ENCODE peak calls at places on chromosomes 4 and X, in four cellular contexts. D, P, G and X are unnamed samples.

GRCh38 chrX:50973199-50973598 is 62.7 kb downstream of the BMP15 start:
- DNase-seq in G (no peak), P (no peak), D (no peak), X (no peak)

GRCh38 chrX:17597836-17598434 is 139.4 kb upstream of the SCML1 start:
- DNase-seq in P (no peak), G (no peak), D (no peak), X (no peak)

GRCh38 chr4:74499986-74500781 is 55.2 kb downstream of the AREG start:
- DNase-seq in D (no peak), G (no peak), P (no peak), X (no peak)

GRCh38 chrX:23908219-23909003 is 605 bp downstream of the CXorf58 start:
- DNase-seq in P (no peak), D (peak), G (peak), X (no peak)

GRCh38 chr4:95606739-95607138 is 58.0 kb upstream of the UNC5C start:
- DNase-seq in D (no peak), P (no peak), G (no peak), X (no peak)

GRCh38 chrX:70422886-70423336 is at the start of gene GDPD2:
- DNase-seq in G (no peak), D (peak), P (peak), X (no peak)

GRCh38 chr4:71125137-71125536 is 131.7 kb downstream of the DCK start:
- DNase-seq in G (no peak), P (no peak), D (no peak), X (no peak)

GRCh38 chr4:173138636-173139035 is 30.0 kb upstream of the GALNT7 start:
- DNase-seq in P (no peak), D (no peak), G (no peak), X (no peak)

GRCh38 chr4:124262211-124263179 is 450.0 kb downstream of the ANKRD50 start:
- DNase-seq in P (peak), G (peak), D (peak), X (peak)

GRCh38 chr4:83285022-83285387 is 407 bp upstream of the COQ2 start:
- DNase-seq in G (peak), P (no peak), D (no peak), X (no peak)

GRCh38 chr4:168059251-168059650 is 33.1 kb upstream of the ANXA10 start:
- DNase-seq in G (no peak), D (no peak), P (no peak), X (no peak)

GRCh38 chr4:23805381-23805780 is 84.5 kb downstream of the PPARGC1A start:
- DNase-seq in P (no peak), G (no peak), D (no peak), X (no peak)

GRCh38 chrX:11944486-11944885 is 186.4 kb downstream of the MSL3 start:
- DNase-seq in G (peak), D (peak), P (no peak), X (no peak)
- TF ChIP-seq NR2C2 in G (no peak), D (no peak), P (no peak), X (no peak)

DNA sequence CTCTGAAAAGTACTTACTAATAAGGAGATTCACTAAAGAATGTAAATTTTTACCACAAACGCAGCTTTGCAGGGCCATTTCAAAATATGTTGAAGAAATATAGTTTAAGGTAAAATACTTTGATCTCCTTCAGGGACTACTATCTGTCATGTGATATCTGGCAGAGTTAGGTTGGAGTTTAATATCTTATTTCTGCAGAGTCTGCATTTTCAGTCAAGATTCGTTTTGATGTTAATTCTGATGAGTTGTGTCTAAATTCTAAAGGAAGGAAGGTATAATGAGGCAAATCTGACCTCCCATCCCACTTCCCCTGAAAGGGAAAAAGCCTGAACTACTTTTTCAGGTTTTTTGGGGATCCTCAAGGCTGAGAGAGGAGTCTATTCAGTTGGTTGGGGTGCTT is 123.9 kb upstream of the TECRL start:
- DNase-seq in P (no peak), D (no peak), G (no peak), X (no peak)
- TF ChIP-seq NR2C2 in P (no peak), D (no peak), G (no peak), X (no peak)

DNA sequence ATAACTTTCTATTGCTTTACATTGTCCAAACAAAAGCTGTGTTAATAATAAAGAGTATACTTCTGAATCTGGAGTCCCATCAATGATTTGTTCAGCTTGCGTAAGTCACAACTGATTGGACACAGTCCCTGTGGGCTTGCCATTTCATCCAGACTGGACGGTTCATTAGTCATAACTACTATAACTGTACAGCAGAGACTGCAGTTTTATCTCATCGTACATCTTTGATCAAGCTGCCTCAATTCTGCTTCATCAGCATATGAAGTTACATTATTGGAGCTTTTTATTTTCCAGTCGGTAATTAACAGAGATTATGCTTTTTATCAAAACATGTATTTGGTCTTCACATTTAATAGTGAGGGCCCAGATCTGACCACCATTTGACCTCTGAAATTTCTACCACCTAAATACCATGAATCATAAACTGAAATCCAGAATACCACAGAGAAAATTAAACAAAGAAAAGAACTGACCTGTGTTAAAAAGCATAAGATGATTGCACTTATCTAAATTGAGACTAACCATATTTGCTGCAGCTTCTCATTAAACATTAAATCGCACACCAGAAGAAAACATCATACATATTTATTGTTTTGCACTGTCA is 12.5 kb upstream of the MAB21L2 start:
- DNase-seq in D (no peak), P (no peak), G (peak), X (no peak)
- TF ChIP-seq NR2C2 in D (no peak), P (no peak), G (no peak), X (no peak)

GRCh38 chrX:72258174-72258573 is 18.9 kb downstream of the RPS4X start:
- DNase-seq in G (no peak), P (peak), D (no peak), X (no peak)
- TF ChIP-seq NR2C2 in G (no peak), P (no peak), D (no peak), X (no peak)

GRCh38 chr4:10736895-10737294 is 52.3 kb upstream of the CLNK start:
- DNase-seq in P (no peak), G (no peak), D (no peak), X (no peak)

GRCh38 chr4:10736266-10736665 is 51.7 kb upstream of the CLNK start:
- DNase-seq in G (no peak), D (no peak), P (no peak), X (no peak)

GRCh38 chr4:10733016-10733415 is 48.4 kb upstream of the CLNK start:
- DNase-seq in P (no peak), D (no peak), G (no peak), X (no peak)

GRCh38 chr4:10733486-10733885 is 48.9 kb upstream of the CLNK start:
- DNase-seq in G (no peak), D (no peak), P (no peak), X (no peak)

DNA sequence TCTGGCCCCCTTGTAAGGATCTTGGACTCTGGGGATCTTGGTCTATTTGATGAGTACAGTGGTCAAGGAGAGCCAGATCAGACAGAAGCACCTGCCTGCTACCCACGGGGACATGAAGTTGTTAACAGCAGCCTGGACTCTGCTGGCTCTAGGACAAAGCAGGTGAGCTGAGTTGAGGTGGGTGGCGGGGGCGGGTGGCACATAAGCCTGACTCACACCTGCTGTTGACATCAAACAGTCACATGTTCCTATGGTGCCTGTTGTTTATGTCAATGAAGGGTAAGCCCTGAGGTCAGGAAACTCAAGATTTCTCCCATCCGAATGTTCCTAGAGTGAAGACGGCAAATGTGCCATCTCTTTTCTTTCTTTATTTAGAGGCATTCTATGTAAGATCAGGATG is 50.1 kb upstream of the CLNK start:
- DNase-seq in G (no peak), D (no peak), P (no peak), X (no peak)
- TF ChIP-seq NR2C2 in G (no peak), D (no peak), P (no peak), X (no peak)

GRCh38 chrX:147550217-147550616 is 361.5 kb upstream of the FMR1 start:
- DNase-seq in G (no peak), P (peak), D (no peak), X (no peak)
- TF ChIP-seq NR2C2 in G (no peak), P (no peak), D (no peak), X (no peak)

DNA sequence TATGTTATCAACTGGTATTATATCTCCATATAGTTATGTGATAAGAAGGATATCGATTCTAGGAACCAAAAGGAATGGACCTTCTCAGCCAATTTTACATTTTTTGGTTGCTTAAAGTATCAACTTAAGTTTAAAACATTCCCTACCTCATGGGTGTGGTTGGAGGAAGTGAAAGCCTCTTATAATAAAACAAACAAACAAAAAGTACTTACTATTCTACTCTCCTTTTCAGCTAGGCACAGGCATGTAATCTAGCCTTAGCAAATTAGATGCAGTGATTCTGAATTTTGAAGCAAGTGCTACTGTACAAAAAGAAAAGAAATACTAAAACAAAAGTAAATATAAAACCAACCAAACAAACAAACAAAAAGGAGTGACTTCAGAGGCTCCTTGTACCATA is 485.4 kb downstream of the C4orf33 start:
- DNase-seq in P (no peak), D (no peak), G (no peak), X (no peak)
- TF ChIP-seq NR2C2 in P (no peak), D (no peak), G (no peak), X (no peak)

DNA sequence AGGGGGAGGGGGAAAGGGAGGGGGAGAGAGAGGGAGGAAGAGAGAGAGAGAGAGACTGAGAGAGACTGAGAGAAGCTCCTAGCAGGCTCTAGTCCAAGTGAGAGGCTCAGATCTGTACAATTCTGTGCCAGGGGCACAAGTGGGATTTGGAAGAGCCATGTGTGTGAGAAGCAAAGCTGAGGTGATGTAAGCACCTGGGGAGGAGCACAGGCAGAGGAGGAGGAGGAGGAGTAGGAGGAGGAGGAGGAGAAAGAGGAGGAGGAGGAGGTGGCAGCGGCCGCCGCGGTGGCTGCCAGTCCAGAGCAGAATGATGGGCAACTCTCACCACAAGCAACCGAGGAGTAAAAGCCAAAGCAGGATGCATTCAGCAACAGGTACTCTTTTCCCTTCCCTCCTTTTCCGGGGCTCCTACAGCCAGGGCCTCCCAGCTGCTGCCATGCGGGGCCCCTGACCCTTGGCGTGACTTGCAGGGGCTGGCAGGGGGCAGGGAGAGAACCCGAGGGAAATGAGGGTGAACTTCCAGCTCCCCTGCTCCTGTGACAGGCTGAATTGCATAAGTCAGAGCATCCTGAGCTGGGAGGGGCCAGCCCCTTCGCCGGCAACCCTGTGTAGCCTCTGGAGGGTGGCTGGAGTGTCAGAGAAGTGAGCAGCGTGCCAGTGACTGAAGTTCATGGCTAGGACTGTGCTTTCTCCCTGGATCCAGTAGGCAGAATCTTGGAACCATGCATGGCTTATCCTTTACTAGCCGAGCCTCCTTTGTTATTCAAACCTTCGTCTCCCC is 62.1 kb downstream of the RTL5 start:
- DNase-seq in G (no peak), P (no peak), D (no peak), X (no peak)
- TF ChIP-seq NR2C2 in G (no peak), P (no peak), D (no peak), X (no peak)